ENCODE peak calls at places on chromosomes 3 and 15, in seven cellular contexts. One of them, this sample, is unnamed.

GRCh38 chr3:114380233-114380645 is 86.4 kb downstream of the TIGIT start:
- DNase-seq in Right ventricle myocardium superior: peak
- DNase-seq in hypothalamus: peak
- DNase-seq in activated B cell treated with CpG ODN at 0.5 μM for 24 hours: no peak
- DNase-seq in HT-29: peak
- DNase-seq in C1 segment of cervical spinal cord: peak
- DNase-seq in stimulated activated CD4-positive, alpha-beta T cell treated with anti-CD3 and anti-CD28 coated beads, TNF-alpha, amount 100 ng/mL, for 4 hours: no peak
- DNase-seq in this sample: no peak

GRCh38 chr15:99683000-99683670 is 50.1 kb downstream of the LYSMD4 start:
- DNase-seq in Right ventricle myocardium superior: no peak
- DNase-seq in hypothalamus: no peak
- DNase-seq in activated B cell treated with CpG ODN at 0.5 μM for 24 hours: no peak
- DNase-seq in HT-29: no peak
- DNase-seq in C1 segment of cervical spinal cord: no peak
- DNase-seq in stimulated activated CD4-positive, alpha-beta T cell treated with anti-CD3 and anti-CD28 coated beads, TNF-alpha, amount 100 ng/mL, for 4 hours: no peak
- DNase-seq in this sample: no peak

GRCh38 chr15:70882361-70882760 is 9.9 kb downstream of the THAP10 start:
- DNase-seq in Right ventricle myocardium superior: no peak
- DNase-seq in hypothalamus: no peak
- DNase-seq in activated B cell treated with CpG ODN at 0.5 μM for 24 hours: no peak
- DNase-seq in HT-29: no peak
- DNase-seq in C1 segment of cervical spinal cord: no peak
- DNase-seq in stimulated activated CD4-positive, alpha-beta T cell treated with anti-CD3 and anti-CD28 coated beads, TNF-alpha, amount 100 ng/mL, for 4 hours: no peak
- DNase-seq in this sample: no peak

GRCh38 chr15:59699810-59700431 is 10.8 kb upstream of the BNIP2 start:
- DNase-seq in Right ventricle myocardium superior: no peak
- DNase-seq in hypothalamus: no peak
- DNase-seq in activated B cell treated with CpG ODN at 0.5 μM for 24 hours: no peak
- DNase-seq in HT-29: peak
- DNase-seq in C1 segment of cervical spinal cord: no peak
- DNase-seq in stimulated activated CD4-positive, alpha-beta T cell treated with anti-CD3 and anti-CD28 coated beads, TNF-alpha, amount 100 ng/mL, for 4 hours: no peak
- DNase-seq in this sample: no peak

GRCh38 chr3:134002326-134002725 is 27.4 kb downstream of the SLCO2A1 start:
- DNase-seq in Right ventricle myocardium superior: no peak
- DNase-seq in hypothalamus: no peak
- DNase-seq in activated B cell treated with CpG ODN at 0.5 μM for 24 hours: no peak
- DNase-seq in HT-29: no peak
- DNase-seq in C1 segment of cervical spinal cord: no peak
- DNase-seq in stimulated activated CD4-positive, alpha-beta T cell treated with anti-CD3 and anti-CD28 coated beads, TNF-alpha, amount 100 ng/mL, for 4 hours: no peak
- DNase-seq in this sample: no peak

GRCh38 chr3:54772046-54772445 is 155.8 kb downstream of the LRTM1 start:
- DNase-seq in Right ventricle myocardium superior: no peak
- DNase-seq in hypothalamus: no peak
- DNase-seq in activated B cell treated with CpG ODN at 0.5 μM for 24 hours: no peak
- DNase-seq in HT-29: no peak
- DNase-seq in C1 segment of cervical spinal cord: no peak
- DNase-seq in stimulated activated CD4-positive, alpha-beta T cell treated with anti-CD3 and anti-CD28 coated beads, TNF-alpha, amount 100 ng/mL, for 4 hours: no peak
- DNase-seq in this sample: no peak

GRCh38 chr15:98801234-98801561 is 152.9 kb downstream of the IGF1R start:
- DNase-seq in Right ventricle myocardium superior: no peak
- DNase-seq in hypothalamus: no peak
- DNase-seq in activated B cell treated with CpG ODN at 0.5 μM for 24 hours: no peak
- DNase-seq in HT-29: no peak
- DNase-seq in C1 segment of cervical spinal cord: peak
- DNase-seq in stimulated activated CD4-positive, alpha-beta T cell treated with anti-CD3 and anti-CD28 coated beads, TNF-alpha, amount 100 ng/mL, for 4 hours: no peak
- DNase-seq in this sample: no peak

GRCh38 chr15:48031466-48031865 is 89.3 kb upstream of the SLC24A5 start:
- DNase-seq in Right ventricle myocardium superior: no peak
- DNase-seq in hypothalamus: no peak
- DNase-seq in activated B cell treated with CpG ODN at 0.5 μM for 24 hours: no peak
- DNase-seq in HT-29: no peak
- DNase-seq in C1 segment of cervical spinal cord: no peak
- DNase-seq in stimulated activated CD4-positive, alpha-beta T cell treated with anti-CD3 and anti-CD28 coated beads, TNF-alpha, amount 100 ng/mL, for 4 hours: no peak
- DNase-seq in this sample: no peak

GRCh38 chr3:100316656-100317069 is 17.9 kb upstream of the NIT2 start:
- DNase-seq in Right ventricle myocardium superior: no peak
- DNase-seq in hypothalamus: no peak
- DNase-seq in activated B cell treated with CpG ODN at 0.5 μM for 24 hours: no peak
- DNase-seq in HT-29: peak
- DNase-seq in C1 segment of cervical spinal cord: no peak
- DNase-seq in stimulated activated CD4-positive, alpha-beta T cell treated with anti-CD3 and anti-CD28 coated beads, TNF-alpha, amount 100 ng/mL, for 4 hours: no peak
- DNase-seq in this sample: peak

GRCh38 chr15:93846148-93846547 is 385.2 kb upstream of the MCTP2 start:
- DNase-seq in Right ventricle myocardium superior: no peak
- DNase-seq in hypothalamus: no peak
- DNase-seq in activated B cell treated with CpG ODN at 0.5 μM for 24 hours: no peak
- DNase-seq in HT-29: no peak
- DNase-seq in C1 segment of cervical spinal cord: no peak
- DNase-seq in stimulated activated CD4-positive, alpha-beta T cell treated with anti-CD3 and anti-CD28 coated beads, TNF-alpha, amount 100 ng/mL, for 4 hours: no peak
- DNase-seq in this sample: no peak

GRCh38 chr15:74458473-74458872 is 2.5 kb downstream of the UBL7 start:
- DNase-seq in Right ventricle myocardium superior: no peak
- DNase-seq in hypothalamus: no peak
- DNase-seq in activated B cell treated with CpG ODN at 0.5 μM for 24 hours: no peak
- DNase-seq in HT-29: no peak
- DNase-seq in C1 segment of cervical spinal cord: no peak
- DNase-seq in stimulated activated CD4-positive, alpha-beta T cell treated with anti-CD3 and anti-CD28 coated beads, TNF-alpha, amount 100 ng/mL, for 4 hours: no peak
- DNase-seq in this sample: no peak

GRCh38 chr15:48371961-48372360 is 40.7 kb downstream of the DUT start:
- DNase-seq in Right ventricle myocardium superior: no peak
- DNase-seq in hypothalamus: no peak
- DNase-seq in activated B cell treated with CpG ODN at 0.5 μM for 24 hours: no peak
- DNase-seq in HT-29: no peak
- DNase-seq in C1 segment of cervical spinal cord: no peak
- DNase-seq in stimulated activated CD4-positive, alpha-beta T cell treated with anti-CD3 and anti-CD28 coated beads, TNF-alpha, amount 100 ng/mL, for 4 hours: no peak
- DNase-seq in this sample: no peak

GRCh38 chr3:120636790-120637401 is 40.8 kb downstream of the NDUFB4 start:
- DNase-seq in Right ventricle myocardium superior: no peak
- DNase-seq in hypothalamus: no peak
- DNase-seq in activated B cell treated with CpG ODN at 0.5 μM for 24 hours: no peak
- DNase-seq in HT-29: peak
- DNase-seq in C1 segment of cervical spinal cord: no peak
- DNase-seq in stimulated activated CD4-positive, alpha-beta T cell treated with anti-CD3 and anti-CD28 coated beads, TNF-alpha, amount 100 ng/mL, for 4 hours: no peak
- DNase-seq in this sample: no peak

GRCh38 chr3:170740285-170740684 is 129.7 kb downstream of the RPL22L1 start:
- DNase-seq in Right ventricle myocardium superior: no peak
- DNase-seq in hypothalamus: no peak
- DNase-seq in activated B cell treated with CpG ODN at 0.5 μM for 24 hours: no peak
- DNase-seq in HT-29: no peak
- DNase-seq in C1 segment of cervical spinal cord: no peak
- DNase-seq in stimulated activated CD4-positive, alpha-beta T cell treated with anti-CD3 and anti-CD28 coated beads, TNF-alpha, amount 100 ng/mL, for 4 hours: no peak
- DNase-seq in this sample: no peak

GRCh38 chr15:36688310-36689102 is 109.1 kb downstream of the CDIN1 start:
- DNase-seq in Right ventricle myocardium superior: no peak
- DNase-seq in hypothalamus: no peak
- DNase-seq in activated B cell treated with CpG ODN at 0.5 μM for 24 hours: no peak
- DNase-seq in HT-29: peak
- DNase-seq in C1 segment of cervical spinal cord: no peak
- DNase-seq in stimulated activated CD4-positive, alpha-beta T cell treated with anti-CD3 and anti-CD28 coated beads, TNF-alpha, amount 100 ng/mL, for 4 hours: no peak
- DNase-seq in this sample: no peak

GRCh38 chr3:15221574-15222217 is 15.7 kb downstream of the CAPN7 start:
- DNase-seq in Right ventricle myocardium superior: no peak
- DNase-seq in hypothalamus: no peak
- DNase-seq in activated B cell treated with CpG ODN at 0.5 μM for 24 hours: no peak
- DNase-seq in HT-29: no peak
- DNase-seq in C1 segment of cervical spinal cord: no peak
- DNase-seq in stimulated activated CD4-positive, alpha-beta T cell treated with anti-CD3 and anti-CD28 coated beads, TNF-alpha, amount 100 ng/mL, for 4 hours: no peak
- DNase-seq in this sample: no peak